ENCODE peak calls at places on chromosome 3, in nine cellular contexts. C is neural progenitor cell; K is CD8-positive, alpha-beta memory T cell; H is cardiac muscle cell; P is aorta; A is spleen; W is mammary epithelial cell; B is MM.1S; R is AG10803. O is an unnamed sample.

GRCh38 chr3:156513619-156514018 is 41.3 kb downstream of the SSR3 start:
- DNase-seq in B (no peak), A (no peak), R (no peak), W (no peak), P (no peak), C (no peak), K (no peak), H (no peak), O (no peak)

GRCh38 chr3:121749276-121750086 is at the start of gene GOLGB1:
- DNase-seq in K (peak), R (peak), H (peak), P (peak), A (peak), B (peak), W (peak), C (peak), O (peak)

GRCh38 chr3:85867072-85867471 is 908.3 kb downstream of the CADM2 start:
- DNase-seq in B (no peak), C (no peak), A (no peak), P (no peak), H (no peak), W (no peak), K (no peak), R (no peak), O (no peak)

GRCh38 chr3:79086514-79086913 is 681.3 kb downstream of the ROBO1 start:
- DNase-seq in H (peak), K (no peak), P (no peak), B (peak), R (peak), C (peak), W (peak), A (no peak), O (peak)

GRCh38 chr3:188343894-188344293 is 189.9 kb downstream of the LPP start:
- DNase-seq in H (no peak), W (no peak), B (no peak), A (no peak), C (no peak), R (no peak), P (no peak), K (no peak), O (no peak)

GRCh38 chr3:48408823-48409281 is 21.0 kb downstream of the PLXNB1 start:
- DNase-seq in K (no peak), B (no peak), A (peak), P (peak), R (no peak), H (no peak), C (no peak), W (no peak), O (peak)

GRCh38 chr3:115100172-115100571 is 46.9 kb downstream of the ZBTB20 start:
- DNase-seq in W (peak), P (no peak), A (no peak), B (no peak), K (peak), C (peak), H (peak), R (peak), O (no peak)

GRCh38 chr3:57689367-57690053 is 3.4 kb downstream of the DENND6A start:
- DNase-seq in R (no peak), B (no peak), A (no peak), P (no peak), C (peak), H (no peak), W (no peak), K (no peak), O (no peak)

GRCh38 chr3:59064276-59064675 is 14.5 kb upstream of the CFAP20DC start:
- DNase-seq in R (no peak), W (no peak), C (no peak), B (no peak), K (no peak), H (no peak), P (no peak), A (no peak), O (no peak)

GRCh38 chr3:47004369-47005211 is 25.1 kb downstream of the NBEAL2 start:
- DNase-seq in A (peak), B (no peak), C (no peak), W (no peak), P (no peak), K (no peak), R (no peak), H (no peak), O (no peak)

GRCh38 chr3:77161098-77161497 is 121.2 kb downstream of the ROBO2 start:
- DNase-seq in C (no peak), H (no peak), W (no peak), P (no peak), A (no peak), B (no peak), K (no peak), R (no peak), O (peak)

GRCh38 chr3:25497096-25497495 is 69.0 kb downstream of the RARB start:
- DNase-seq in A (no peak), H (no peak), W (no peak), P (no peak), B (no peak), C (no peak), K (no peak), R (no peak), O (no peak)

GRCh38 chr3:170021083-170021482 is 16.7 kb upstream of the GPR160 start:
- DNase-seq in H (no peak), A (no peak), W (no peak), K (no peak), C (no peak), B (no peak), P (no peak), R (no peak), O (no peak)

GRCh38 chr3:58564456-58565160 is 12.6 kb downstream of the FAM107A start:
- DNase-seq in H (peak), R (peak), C (no peak), B (no peak), A (no peak), W (peak), K (no peak), P (no peak), O (no peak)

GRCh38 chr3:196554205-196554604 is 14.1 kb downstream of the WDR53 start:
- DNase-seq in P (no peak), B (no peak), H (no peak), W (no peak), K (no peak), R (no peak), A (no peak), C (no peak), O (no peak)

GRCh38 chr3:132079150-132079549 is 44.3 kb upstream of the CPNE4 start:
- DNase-seq in H (peak), P (no peak), B (no peak), W (no peak), C (no peak), K (no peak), R (no peak), A (no peak), O (no peak)

GRCh38 chr3:147394168-147394941 is 12.0 kb downstream of the ZIC4 start:
- DNase-seq in H (no peak), W (no peak), P (no peak), A (no peak), K (no peak), R (no peak), B (no peak), C (peak), O (no peak)
- H3K4me3 ChIP-seq in H (no peak), W (no peak), P (no peak), A (no peak), K (no peak), R (peak), B (no peak), C (peak), O (no peak)

GRCh38 chr3:63048365-63048764 is 173.1 kb upstream of the CADPS start:
- DNase-seq in A (no peak), K (no peak), W (no peak), C (no peak), R (no peak), H (no peak), B (no peak), P (no peak), O (no peak)

GRCh38 chr3:63051920-63052319 is 176.7 kb upstream of the CADPS start:
- DNase-seq in A (no peak), W (no peak), K (no peak), H (no peak), R (peak), C (peak), B (no peak), P (no peak), O (peak)

GRCh38 chr3:63048927-63049326 is 173.7 kb upstream of the CADPS start:
- DNase-seq in B (no peak), W (no peak), P (no peak), R (no peak), C (no peak), K (no peak), A (no peak), H (no peak), O (no peak)

GRCh38 chr3:63047068-63047467 is 171.9 kb upstream of the CADPS start:
- DNase-seq in P (no peak), R (no peak), K (no peak), C (no peak), H (no peak), W (no peak), B (no peak), A (no peak), O (no peak)

GRCh38 chr3:63050548-63050947 is 175.3 kb upstream of the CADPS start:
- DNase-seq in R (peak), A (no peak), H (no peak), W (no peak), K (no peak), C (no peak), B (no peak), P (no peak), O (no peak)
- H3K4me3 ChIP-seq in R (no peak), A (no peak), H (no peak), W (no peak), K (no peak), C (no peak), B (no peak), P (no peak), O (no peak)

GRCh38 chr3:33438284-33438668 is 1.9 kb downstream of the UBP1 start:
- DNase-seq in A (no peak), K (no peak), R (peak), B (peak), P (no peak), W (peak), C (peak), H (peak), O (no peak)

GRCh38 chr3:33439421-33440327 is 531 bp downstream of the UBP1 start:
- DNase-seq in B (peak), P (peak), R (peak), W (peak), H (peak), A (no peak), C (no peak), K (peak), O (peak)

GRCh38 chr3:33438871-33439270 is 1.3 kb downstream of the UBP1 start:
- DNase-seq in C (no peak), K (no peak), A (no peak), W (no peak), H (no peak), R (peak), P (no peak), B (peak), O (no peak)

GRCh38 chr3:33440328-33440577 is at the start of gene UBP1:
- DNase-seq in A (peak), K (no peak), C (peak), P (peak), H (no peak), B (no peak), R (no peak), W (no peak), O (no peak)

DNA sequence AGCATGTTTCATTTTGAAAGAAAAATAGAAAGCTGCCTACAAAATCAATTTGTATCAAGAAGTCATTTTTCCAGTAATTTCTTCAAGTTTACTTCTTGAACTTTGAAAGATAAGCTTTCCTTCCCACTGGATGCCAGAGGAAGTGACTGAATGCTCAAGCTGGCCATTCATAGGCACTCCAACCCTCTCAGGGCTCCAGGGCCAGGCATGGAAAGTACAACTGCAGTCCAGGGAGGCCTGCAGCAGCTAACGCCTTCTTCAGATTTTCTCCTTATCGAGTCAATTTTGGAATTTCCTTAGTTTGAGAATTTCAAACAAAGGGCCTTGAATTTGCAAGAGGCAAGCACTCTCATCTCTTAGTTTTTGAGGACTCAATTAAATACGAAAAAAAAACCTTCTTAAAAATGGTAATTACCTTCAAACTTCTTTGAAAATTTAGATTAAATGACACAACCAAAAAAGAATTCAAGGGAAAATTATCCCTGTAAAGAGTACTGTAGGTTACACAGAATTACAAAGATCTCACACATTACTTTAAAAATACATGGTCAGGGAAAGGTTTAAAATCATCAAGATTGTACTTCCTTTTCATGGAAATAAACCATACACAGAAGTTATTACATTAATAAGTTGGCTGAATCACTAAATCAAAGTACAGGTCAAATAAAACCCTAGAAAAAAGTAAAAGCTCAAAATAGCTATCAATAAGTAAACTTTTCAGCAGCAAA is 2.5 kb downstream of the UBP1 start:
- DNase-seq in K (no peak), C (peak), H (peak), W (peak), A (no peak), P (peak), R (peak), B (no peak), O (no peak)
- H3K4me3 ChIP-seq in K (peak), C (peak), H (peak), W (peak), A (no peak), P (peak), R (peak), B (peak), O (peak)

GRCh38 chr3:40208251-40208650 is 101.3 kb upstream of the EIF1B start:
- DNase-seq in W (peak), B (no peak), A (no peak), H (no peak), C (no peak), K (no peak), R (no peak), P (no peak), O (no peak)
- H3K4me3 ChIP-seq in W (no peak), B (no peak), A (no peak), H (no peak), C (no peak), K (no peak), R (no peak), P (no peak), O (no peak)

GRCh38 chr3:64743166-64743565 is 55.4 kb upstream of the ADAMTS9 start:
- DNase-seq in W (no peak), P (no peak), C (no peak), H (peak), B (no peak), R (no peak), K (no peak), A (no peak), O (no peak)

GRCh38 chr3:64747682-64748081 is 59.9 kb upstream of the ADAMTS9 start:
- DNase-seq in K (no peak), W (no peak), R (no peak), B (no peak), A (no peak), P (no peak), H (no peak), C (no peak), O (no peak)

GRCh38 chr3:64743844-64744243 is 56.0 kb upstream of the ADAMTS9 start:
- DNase-seq in A (no peak), W (no peak), B (no peak), P (no peak), K (no peak), R (no peak), C (no peak), H (no peak), O (no peak)

DNA sequence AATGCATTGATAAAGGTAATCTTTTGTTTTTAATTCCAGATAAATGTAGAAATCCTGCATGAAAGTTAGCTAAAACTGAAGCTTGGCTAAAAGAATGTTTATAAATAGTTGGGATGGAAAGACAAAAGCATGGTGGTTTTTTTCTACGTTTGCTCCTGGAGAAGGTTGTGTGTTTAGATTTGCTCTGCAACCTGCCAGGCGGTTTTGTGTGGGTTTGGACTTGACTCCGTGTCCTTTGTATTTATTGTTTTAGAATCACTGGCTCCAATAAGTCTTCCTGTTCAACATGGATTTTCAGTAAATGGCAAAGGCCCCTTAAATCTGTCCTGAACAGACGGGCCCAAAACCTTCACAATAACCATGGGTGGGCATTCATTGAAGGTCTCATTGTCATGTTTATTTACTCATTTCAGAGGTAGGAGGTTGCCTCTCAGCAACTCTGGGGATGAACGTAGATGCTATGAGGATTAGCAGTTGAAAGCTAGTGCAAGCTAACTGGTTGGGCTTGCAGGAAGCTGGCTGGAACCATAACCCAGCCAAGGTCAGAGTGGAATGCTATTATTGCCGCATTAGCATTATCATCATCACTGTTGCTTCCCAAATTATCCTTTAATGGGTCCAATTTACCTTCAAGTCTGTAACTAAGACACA is 60.6 kb upstream of the ADAMTS9 start:
- DNase-seq in W (no peak), P (no peak), H (no peak), B (no peak), K (no peak), R (no peak), A (no peak), C (no peak), O (peak)
- H3K4me3 ChIP-seq in W (no peak), P (no peak), H (no peak), B (no peak), K (no peak), R (no peak), A (no peak), C (no peak), O (no peak)

DNA sequence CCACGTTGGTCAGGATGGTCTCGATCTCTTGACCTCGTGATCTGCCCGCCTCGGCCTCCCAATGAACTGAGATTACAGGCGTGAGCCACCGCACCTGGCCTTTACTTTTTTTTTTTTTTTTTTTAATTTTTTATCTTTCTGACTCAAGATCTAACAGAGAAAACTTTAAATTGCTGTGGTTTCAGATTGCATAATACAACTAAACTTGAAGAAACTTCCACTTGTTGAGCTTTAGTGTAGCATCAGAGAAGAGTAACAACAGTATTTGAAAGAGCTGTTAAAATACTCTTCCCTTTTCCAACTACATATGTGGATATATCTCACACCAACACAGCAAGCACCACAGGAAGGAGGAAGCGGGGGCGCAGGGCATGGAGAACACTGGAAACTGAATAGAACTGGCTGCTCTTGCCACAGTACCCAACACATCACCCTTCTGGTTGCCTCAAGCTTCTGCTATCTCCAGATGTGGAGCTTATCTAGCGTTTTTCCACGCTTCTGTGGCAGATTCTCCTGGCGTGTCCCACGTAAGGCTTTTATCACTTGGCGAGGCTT is 45.4 kb downstream of the MAP6D1 start:
- DNase-seq in H (peak), B (no peak), K (no peak), A (no peak), R (peak), P (no peak), W (no peak), C (no peak), O (no peak)
- H3K4me3 ChIP-seq in H (no peak), B (no peak), K (no peak), A (no peak), R (no peak), P (no peak), W (no peak), C (no peak), O (no peak)

GRCh38 chr3:26963356-26963742 is 340.8 kb downstream of the LRRC3B start:
- DNase-seq in H (no peak), C (no peak), R (no peak), A (no peak), K (no peak), W (no peak), P (no peak), B (no peak), O (no peak)
- H3K4me3 ChIP-seq in H (no peak), C (no peak), R (no peak), A (no peak), K (no peak), W (no peak), P (no peak), B (no peak), O (no peak)

GRCh38 chr3:178352300-178353021 is 183.8 kb upstream of the KCNMB2 start:
- DNase-seq in P (no peak), R (peak), W (peak), A (no peak), C (peak), H (peak), B (no peak), K (no peak), O (no peak)
- H3K4me3 ChIP-seq in P (no peak), R (no peak), W (no peak), A (no peak), C (no peak), H (no peak), B (no peak), K (no peak), O (no peak)

GRCh38 chr3:71078199-71078598 is 505.3 kb downstream of the FOXP1 start:
- DNase-seq in W (no peak), A (no peak), B (no peak), K (no peak), H (no peak), C (no peak), P (no peak), R (no peak), O (no peak)

GRCh38 chr3:71080517-71081083 is 502.9 kb downstream of the FOXP1 start:
- DNase-seq in R (no peak), P (no peak), B (no peak), A (no peak), W (no peak), C (no peak), K (no peak), H (no peak), O (no peak)

GRCh38 chr3:71077070-71077469 is 506.5 kb downstream of the FOXP1 start:
- DNase-seq in W (no peak), B (no peak), H (no peak), K (no peak), P (no peak), A (no peak), C (no peak), R (no peak), O (no peak)

GRCh38 chr3:71076361-71076997 is 507.0 kb downstream of the FOXP1 start:
- DNase-seq in H (peak), K (no peak), R (peak), B (no peak), C (no peak), P (no peak), A (no peak), W (no peak), O (no peak)

GRCh38 chr3:71078723-71079525 is 504.6 kb downstream of the FOXP1 start:
- DNase-seq in C (no peak), K (no peak), B (no peak), R (no peak), P (no peak), H (no peak), W (no peak), A (no peak), O (no peak)
- H3K4me3 ChIP-seq in C (no peak), K (no peak), B (no peak), R (no peak), P (no peak), H (no peak), W (no peak), A (no peak), O (no peak)

GRCh38 chr3:36909666-36910065 is 35.2 kb downstream of the TRANK1 start:
- DNase-seq in B (no peak), H (no peak), C (no peak), K (no peak), P (no peak), W (no peak), R (no peak), A (no peak), O (no peak)

GRCh38 chr3:36906504-36907149 is 38.2 kb downstream of the TRANK1 start:
- DNase-seq in C (no peak), K (peak), P (no peak), H (peak), W (peak), B (no peak), A (no peak), R (peak), O (no peak)

GRCh38 chr3:36909181-36909580 is 35.7 kb downstream of the TRANK1 start:
- DNase-seq in P (no peak), A (no peak), C (no peak), W (no peak), R (no peak), K (no peak), H (no peak), B (no peak), O (no peak)

GRCh38 chr3:36908647-36909180 is 36.1 kb downstream of the TRANK1 start:
- DNase-seq in H (no peak), B (no peak), A (no peak), K (no peak), W (no peak), P (no peak), C (no peak), R (no peak), O (no peak)

GRCh38 chr3:36907911-36908646 is 36.8 kb downstream of the TRANK1 start:
- DNase-seq in B (peak), A (peak), W (peak), H (peak), K (peak), P (peak), C (no peak), R (peak), O (no peak)
- H3K4me3 ChIP-seq in B (peak), A (peak), W (no peak), H (no peak), K (peak), P (peak), C (no peak), R (peak), O (peak)

O was measured in BE2C.